ENCODE peak calls at places on chromosomes 12 and 14, in four cellular contexts. S is GM23338, V is GM06990, P is IMR-90. B is an unnamed sample.

GRCh38 chr12:85183855-85184254 is 96.2 kb upstream of the ALX1 start:
- DNase-seq in S (no peak), V (no peak), P (no peak), B (no peak)

GRCh38 chr12:89517648-89518047 is 6.9 kb downstream of the GALNT4 start:
- DNase-seq in S (no peak), V (no peak), P (no peak), B (no peak)

GRCh38 chr14:96038920-96039632 is at the start of gene C14orf132:
- DNase-seq in S (peak; percentile 77), V (peak; percentile 41), P (peak; percentile 48), B (peak; percentile 79)

GRCh38 chr14:64659366-64659765 is 44.9 kb upstream of the PLEKHG3 start:
- DNase-seq in S (no peak), V (no peak), P (no peak), B (no peak)

GRCh38 chr14:22994762-22995275 is 12.5 kb upstream of the AJUBA start:
- DNase-seq in S (peak; percentile 62), V (no peak), P (peak; percentile 48), B (peak; percentile 61)

GRCh38 chr14:54981698-54982097 is 45.2 kb downstream of the WDHD1 start:
- DNase-seq in S (no peak), V (no peak), P (peak; percentile 22), B (no peak)

GRCh38 chr12:96136720-96137378 is 57.3 kb upstream of the ELK3 start:
- DNase-seq in S (no peak), V (no peak), P (peak; percentile 31), B (no peak)

GRCh38 chr12:61993734-61994345 is 266.4 kb upstream of the USP15 start:
- DNase-seq in S (peak; percentile 77), V (no peak), P (peak; percentile 6), B (no peak)

GRCh38 chr12:57744194-57744776 is 554 bp upstream of the TSPAN31 start:
- DNase-seq in S (no peak), V (no peak), P (peak; percentile 85), B (peak; percentile 80)

GRCh38 chr12:122917508-122918227 is 21.7 kb upstream of the VPS37B start:
- DNase-seq in S (no peak), V (no peak), P (peak; percentile 73), B (peak; percentile 74)

GRCh38 chr14:91261115-91261514 is 16.6 kb upstream of the GPR68 start:
- DNase-seq in S (no peak), V (no peak), P (no peak), B (no peak)

GRCh38 chr12:14836336-14837210 is 6.8 kb downstream of the ART4 start:
- DNase-seq in S (no peak), V (no peak), P (peak; percentile 90), B (no peak)

GRCh38 chr14:96187216-96188050 is 17.2 kb upstream of the BDKRB2 start:
- DNase-seq in S (no peak), V (no peak), P (peak; percentile 64), B (no peak)

GRCh38 chr12:123519151-123520001 is 14.1 kb downstream of the RILPL1 start:
- DNase-seq in S (peak; percentile 38), V (no peak), P (peak; percentile 56), B (peak; percentile 80)

GRCh38 chr12:42483534-42483857 is 106.0 kb downstream of the PRICKLE1 start:
- DNase-seq in S (no peak), V (peak; percentile 62), P (peak; percentile 39), B (no peak)

GRCh38 chr12:64258576-64258975 is 36.5 kb upstream of the KICS2 start:
- DNase-seq in S (peak; percentile 20), V (no peak), P (peak; percentile 16), B (no peak)

GRCh38 chr12:79959484-79959883 is 24.6 kb upstream of the PPP1R12A start:
- DNase-seq in S (no peak), V (no peak), P (no peak), B (no peak)

GRCh38 chr12:42003031-42003430 is 141.6 kb downstream of the GXYLT1 start:
- DNase-seq in S (no peak), V (no peak), P (no peak), B (no peak)

GRCh38 chr12:121600702-121601336 is 20.0 kb upstream of the KDM2B start:
- DNase-seq in S (no peak), V (no peak), P (no peak), B (no peak)

GRCh38 chr12:113108308-113108707 is 27.3 kb downstream of the RASAL1 start:
- DNase-seq in S (no peak), V (no peak), P (no peak), B (no peak)

GRCh38 chr14:71290960-71291466 is 383.8 kb downstream of the PCNX1 start:
- DNase-seq in S (no peak), V (peak; percentile 54), P (peak; percentile 93), B (no peak)

GRCh38 chr14:70317969-70318634 is 41.4 kb downstream of the COX16 start:
- DNase-seq in S (peak; percentile 82), V (no peak), P (peak; percentile 61), B (no peak)

GRCh38 chr12:20220339-20220738 is 148.0 kb upstream of the PDE3A start:
- DNase-seq in S (peak; percentile 69), V (no peak), P (peak; percentile 34), B (no peak)

GRCh38 chr12:47361389-47362031 is 281.8 kb upstream of the AMIGO2 start:
- DNase-seq in S (no peak), V (peak; percentile 26), P (no peak), B (no peak)
- H3K4me3 ChIP-seq in S (no peak overlapping the region), V (peak overlapping the region; percentile 19), P (no peak overlapping the region), B (peak overlapping the region; percentile 18)

GRCh38 chr12:13437541-13437940 is 241.0 kb downstream of the EMP1 start:
- DNase-seq in S (no peak), V (no peak), P (no peak), B (no peak)
- H3K4me3 ChIP-seq in S (no peak overlapping the region), V (no peak overlapping the region), P (no peak overlapping the region), B (no peak overlapping the region)

GRCh38 chr14:72926292-72927028 is at the start of gene DCAF4:
- DNase-seq in S (peak; percentile 100), V (peak; percentile 92), P (peak; percentile 98), B (peak; percentile 98)

GRCh38 chr14:72929316-72930080 is 3.2 kb downstream of the DCAF4 start:
- DNase-seq in S (no peak), V (no peak), P (no peak), B (no peak)

GRCh38 chr14:72925171-72925759 is 999 bp upstream of the DCAF4 start:
- DNase-seq in S (no peak), V (no peak), P (no peak), B (no peak)

GRCh38 chr14:72925815-72926291 is 411 bp upstream of the DCAF4 start:
- DNase-seq in S (no peak), V (no peak), P (no peak), B (no peak)

GRCh38 chr14:72928872-72929271 is 2.6 kb downstream of the DCAF4 start:
- DNase-seq in S (peak; percentile 22), V (no peak), P (no peak), B (no peak)
- H3K4me3 ChIP-seq in S (no peak overlapping the region), V (no peak overlapping the region), P (no peak overlapping the region), B (no peak overlapping the region)

DNA sequence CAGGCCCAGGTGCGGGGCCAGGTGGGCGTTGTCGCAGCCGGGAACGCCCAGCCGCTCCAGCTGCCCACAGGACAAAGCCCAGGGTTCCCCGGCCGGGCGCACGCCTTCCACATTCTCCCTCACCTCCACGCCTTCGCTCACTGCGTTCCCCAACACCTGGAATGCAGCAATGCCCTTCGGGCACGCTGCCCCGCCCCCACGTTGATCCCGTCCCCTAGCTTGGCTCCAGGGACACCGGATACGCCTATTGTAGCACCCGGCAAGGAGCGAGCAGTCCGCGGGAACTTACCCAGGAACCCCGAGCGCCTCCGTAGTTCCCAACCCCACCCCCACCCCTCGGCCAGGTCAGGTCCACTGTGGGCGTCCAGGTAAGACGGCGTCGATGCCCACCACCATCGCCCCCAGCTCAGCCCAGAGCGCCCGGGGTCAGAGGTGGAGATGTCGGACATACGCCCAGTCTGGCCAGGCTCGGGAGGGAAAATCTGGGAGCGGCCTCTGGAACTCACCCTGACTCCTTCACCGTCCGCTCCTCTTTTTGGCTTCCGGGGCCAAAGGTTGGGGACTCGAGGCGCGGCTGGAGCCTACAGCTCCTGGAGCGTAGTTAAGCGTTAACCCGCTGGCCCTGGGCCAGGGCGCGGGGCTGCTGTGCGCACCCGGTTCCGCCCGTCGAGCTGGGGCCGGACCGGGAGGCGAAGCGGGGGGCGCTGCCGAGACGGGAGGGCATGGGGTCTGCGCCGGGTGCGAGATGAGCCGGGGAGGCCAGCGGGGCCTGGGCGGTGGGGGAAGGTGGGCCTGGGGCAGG is 600 bp upstream of the CEP170B start:
- DNase-seq in S (peak; percentile 96), V (no peak), P (no peak), B (peak; percentile 81)
- H3K4me3 ChIP-seq in S (peak overlapping the region; percentile 90), V (no peak overlapping the region), P (peak overlapping the region; percentile 52), B (peak overlapping the region; percentile 66)

DNA sequence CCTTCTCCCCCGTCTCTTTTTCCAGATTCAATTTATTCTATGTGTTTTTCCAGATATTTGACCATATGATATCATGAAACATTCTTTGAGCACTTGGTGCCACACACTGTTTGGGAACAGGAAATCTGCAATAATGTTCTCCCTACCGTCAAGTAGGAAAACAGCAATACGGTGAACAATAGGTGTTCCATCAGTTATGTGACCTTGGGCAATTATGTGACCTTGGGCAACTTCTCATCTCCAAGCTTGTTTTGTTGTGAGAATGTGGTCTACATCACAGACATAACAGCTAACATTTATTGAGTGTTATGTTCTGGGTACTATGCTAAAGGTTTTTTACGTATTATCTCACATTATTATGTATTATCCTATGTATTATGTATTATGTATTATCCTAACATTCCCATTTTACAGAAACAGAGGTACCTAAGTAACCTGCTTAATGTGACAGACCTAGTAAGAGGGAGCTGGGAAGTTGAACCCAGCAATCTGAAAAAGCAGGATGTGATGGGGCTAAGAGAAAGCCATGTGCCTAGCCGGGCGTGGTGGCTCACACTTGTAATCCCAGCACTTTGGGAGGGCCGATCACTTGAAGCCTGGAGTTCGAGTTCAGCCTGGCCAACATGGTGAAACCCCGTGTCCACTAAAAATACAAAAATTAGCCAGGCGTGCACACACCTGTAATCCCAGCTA is 1.2 kb upstream of the NEK9 start:
- DNase-seq in S (no peak), V (no peak), P (no peak), B (no peak)
- H3K4me3 ChIP-seq in S (peak overlapping the region; percentile 81), V (peak overlapping the region; percentile 89), P (no peak overlapping the region), B (peak overlapping the region; percentile 94)

GRCh38 chr14:21449899-21450216 is 6.1 kb downstream of the CHD8 start:
- DNase-seq in S (no peak), V (no peak), P (no peak), B (no peak)

GRCh38 chr14:21454843-21455550 is 926 bp downstream of the CHD8 start:
- DNase-seq in S (peak; percentile 35), V (no peak), P (peak; percentile 6), B (no peak)

GRCh38 chr14:21455912-21456667 is at the start of gene CHD8:
- DNase-seq in S (peak; percentile 100), V (peak; percentile 99), P (peak; percentile 100), B (peak; percentile 100)

DNA sequence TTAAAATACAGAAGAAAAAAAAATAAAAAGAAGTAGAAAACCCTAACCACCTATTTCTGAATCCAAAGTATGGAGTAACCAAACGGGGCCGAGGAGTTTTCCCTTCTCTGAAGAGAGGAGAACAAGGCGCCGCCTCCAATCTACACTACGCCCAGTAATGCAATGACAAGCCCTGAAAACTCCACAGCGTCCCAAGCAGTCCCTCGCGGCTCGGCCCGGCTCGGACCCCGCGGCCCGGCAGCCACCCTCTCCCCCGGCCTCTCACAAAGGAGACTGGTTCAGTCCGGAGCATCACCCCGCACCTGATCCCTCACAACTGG is 371 bp downstream of the CHD8 start:
- DNase-seq in S (no peak), V (no peak), P (no peak), B (no peak)
- H3K4me3 ChIP-seq in S (peak overlapping the region; percentile 76), V (peak overlapping the region; percentile 86), P (peak overlapping the region; percentile 81), B (peak overlapping the region; percentile 72)

GRCh38 chr12:65896743-65897142 is 72.5 kb downstream of the HMGA2 start:
- DNase-seq in S (peak; percentile 56), V (no peak), P (no peak), B (no peak)
- H3K4me3 ChIP-seq in S (peak overlapping the region; percentile 32), V (no peak overlapping the region), P (no peak overlapping the region), B (no peak overlapping the region)

GRCh38 chr14:99730876-99731351 is 46.8 kb downstream of the CYP46A1 start:
- DNase-seq in S (no peak), V (no peak), P (no peak), B (peak; percentile 43)
- H3K4me3 ChIP-seq in S (peak overlapping the region; percentile 71), V (no peak overlapping the region), P (no peak overlapping the region), B (peak overlapping the region; percentile 57)

B was measured in lower lobe of right lung.